ENCODE peak calls at places on chromosome X, in seven cellular contexts. B, W, A, V, L, M and N are unnamed samples.

GRCh38 chrX:132948648-132949260 is 9.7 kb downstream of the HS6ST2 start:
- DNase-seq in B (peak; percentile 12), W (no peak), A (no peak), V (no peak), L (no peak), M (no peak), N (no peak)

GRCh38 chrX:10945463-10945862 is 165.7 kb upstream of the HCCS start:
- DNase-seq in B (no peak), W (no peak), A (no peak), V (no peak), L (no peak), M (no peak), N (no peak)

GRCh38 chrX:45566456-45566855 is 365.8 kb upstream of the DIPK2B start:
- DNase-seq in B (no peak), W (no peak), A (no peak), V (no peak), L (no peak), M (no peak), N (no peak)

GRCh38 chrX:100880368-100880767 is 6.2 kb upstream of the NOX1 start:
- DNase-seq in B (no peak), W (no peak), A (no peak), V (no peak), L (no peak), M (no peak), N (no peak)

GRCh38 chrX:42886519-42886918 is 108.6 kb upstream of the PPP1R2C start:
- DNase-seq in B (no peak), W (no peak), A (no peak), V (no peak), L (no peak), M (no peak), N (no peak)

GRCh38 chrX:55867254-55867653 is 149.7 kb downstream of the RRAGB start:
- DNase-seq in B (no peak), W (no peak), A (no peak), V (no peak), L (no peak), M (no peak), N (no peak)

GRCh38 chrX:103052625-103053024 is 11.3 kb downstream of the BEX1 start:
- DNase-seq in B (no peak), W (no peak), A (no peak), V (no peak), L (no peak), M (no peak), N (no peak)

GRCh38 chrX:18353931-18354368 is 538 bp downstream of the SCML2 start:
- DNase-seq in B (no peak), W (no peak), A (no peak), V (no peak), L (peak; percentile 8), M (no peak), N (no peak)

GRCh38 chrX:66616944-66617343 is 21.9 kb downstream of the EDA2R start:
- DNase-seq in B (no peak), W (no peak), A (no peak), V (no peak), L (no peak), M (no peak), N (no peak)

GRCh38 chrX:102976793-102977495 is 39.9 kb downstream of the RAB40AL start:
- DNase-seq in B (no peak), W (no peak), A (no peak), V (no peak), L (no peak), M (no peak), N (no peak)

GRCh38 chrX:55919367-55920221 is 202.0 kb downstream of the RRAGB start:
- DNase-seq in B (no peak), W (no peak), A (no peak), V (peak; percentile 78), L (peak; percentile 54), M (no peak), N (no peak)

GRCh38 chrX:65668362-65669310 is 1.2 kb downstream of the MSN start:
- DNase-seq in B (no peak), W (peak; percentile 30), A (peak; percentile 82), V (peak; percentile 82), L (peak; percentile 61), M (peak; percentile 31), N (peak; percentile 53)

GRCh38 chrX:17167915-17168314 is 207.1 kb upstream of the NHS start:
- DNase-seq in B (no peak), W (no peak), A (no peak), V (no peak), L (no peak), M (no peak), N (no peak)

GRCh38 chrX:69015564-69016218 is 149.6 kb downstream of the PJA1 start:
- DNase-seq in B (no peak), W (no peak), A (no peak), V (no peak), L (no peak), M (no peak), N (no peak)

GRCh38 chrX:120794525-120794975 is 81.1 kb downstream of the CT47B1 start:
- DNase-seq in B (no peak), W (no peak), A (no peak), V (no peak), L (no peak), M (no peak), N (no peak)

GRCh38 chrX:54597728-54598127 is 67.7 kb downstream of the GNL3L start:
- DNase-seq in B (no peak), W (no peak), A (no peak), V (no peak), L (no peak), M (no peak), N (no peak)

GRCh38 chrX:46588263-46588662 is 14.7 kb downstream of the CHST7 start:
- DNase-seq in B (no peak), W (no peak), A (peak; percentile 62), V (peak; percentile 58), L (peak; percentile 20), M (peak; percentile 25), N (no peak)

GRCh38 chrX:140274761-140275525 is 229.9 kb downstream of the SOX3 start:
- DNase-seq in B (no peak), W (no peak), A (no peak), V (no peak), L (no peak), M (no peak), N (no peak)

GRCh38 chrX:154349979-154350378 is 24.5 kb downstream of the FLNA start:
- DNase-seq in B (no peak), W (no peak), A (no peak), V (no peak), L (no peak), M (no peak), N (no peak)

GRCh38 chrX:154348114-154348531 is 26.3 kb downstream of the FLNA start:
- DNase-seq in B (no peak), W (no peak), A (peak; percentile 8), V (no peak), L (no peak), M (no peak), N (no peak)

GRCh38 chrX:154348646-154349358 is 25.6 kb downstream of the FLNA start:
- DNase-seq in B (no peak), W (no peak), A (peak; percentile 6), V (no peak), L (no peak), M (no peak), N (no peak)

GRCh38 chrX:154350429-154351182 is 23.8 kb downstream of the FLNA start:
- DNase-seq in B (no peak), W (no peak), A (no peak), V (no peak), L (peak; percentile 17), M (no peak), N (no peak)

GRCh38 chrX:154349359-154349935 is 25.0 kb downstream of the FLNA start:
- DNase-seq in B (no peak), W (no peak), A (no peak), V (no peak), L (peak; percentile 11), M (no peak), N (no peak)
- TF ChIP-seq POLR2A in B (no peak), W (no peak), A (no peak), V (no peak), L (no peak), M (no peak), N (no peak)

GRCh38 chrX:105190252-105190853 is 30.1 kb downstream of the TEX13A start:
- DNase-seq in B (peak; percentile 14), W (no peak), A (no peak), V (peak; percentile 56), L (peak; percentile 10), M (no peak), N (peak; percentile 11)

GRCh38 chrX:105189093-105189492 is 31.4 kb downstream of the TEX13A start:
- DNase-seq in B (no peak), W (no peak), A (no peak), V (no peak), L (no peak), M (no peak), N (no peak)

GRCh38 chrX:105191878-105192277 is 28.6 kb downstream of the TEX13A start:
- DNase-seq in B (no peak), W (no peak), A (no peak), V (no peak), L (no peak), M (no peak), N (no peak)
- TF ChIP-seq CTCF in B (no peak), W (peak; percentile 14), A (peak; percentile 38), V (no peak), L (no peak), M (no peak), N (no peak)

DNA sequence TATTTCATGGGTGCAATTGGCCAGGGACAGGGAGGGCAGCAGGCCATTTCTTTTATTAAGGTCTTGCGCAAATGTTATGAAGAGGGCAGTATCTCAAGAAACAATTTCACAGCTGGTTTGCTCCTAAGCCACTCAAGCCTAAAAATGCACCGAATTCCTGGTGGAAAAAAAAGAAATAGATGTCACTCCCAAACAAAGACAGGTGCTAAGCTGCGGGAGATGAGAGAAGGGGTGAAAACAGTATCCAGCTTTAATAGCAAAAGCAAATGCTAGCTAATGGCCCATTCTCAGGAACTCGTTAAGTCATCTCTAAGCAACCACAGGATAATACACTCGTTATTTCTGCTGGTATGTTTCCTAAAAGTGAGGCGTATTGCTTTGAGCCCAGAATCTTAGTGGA is 116.4 kb downstream of the ARX start:
- DNase-seq in B (no peak), W (no peak), A (no peak), V (no peak), L (no peak), M (no peak), N (no peak)
- H3K4me3 ChIP-seq in B (no peak overlapping the region), W (no peak overlapping the region), A (no peak overlapping the region), V (no peak overlapping the region), L (no peak overlapping the region), M (no peak overlapping the region), N (no peak overlapping the region)

DNA sequence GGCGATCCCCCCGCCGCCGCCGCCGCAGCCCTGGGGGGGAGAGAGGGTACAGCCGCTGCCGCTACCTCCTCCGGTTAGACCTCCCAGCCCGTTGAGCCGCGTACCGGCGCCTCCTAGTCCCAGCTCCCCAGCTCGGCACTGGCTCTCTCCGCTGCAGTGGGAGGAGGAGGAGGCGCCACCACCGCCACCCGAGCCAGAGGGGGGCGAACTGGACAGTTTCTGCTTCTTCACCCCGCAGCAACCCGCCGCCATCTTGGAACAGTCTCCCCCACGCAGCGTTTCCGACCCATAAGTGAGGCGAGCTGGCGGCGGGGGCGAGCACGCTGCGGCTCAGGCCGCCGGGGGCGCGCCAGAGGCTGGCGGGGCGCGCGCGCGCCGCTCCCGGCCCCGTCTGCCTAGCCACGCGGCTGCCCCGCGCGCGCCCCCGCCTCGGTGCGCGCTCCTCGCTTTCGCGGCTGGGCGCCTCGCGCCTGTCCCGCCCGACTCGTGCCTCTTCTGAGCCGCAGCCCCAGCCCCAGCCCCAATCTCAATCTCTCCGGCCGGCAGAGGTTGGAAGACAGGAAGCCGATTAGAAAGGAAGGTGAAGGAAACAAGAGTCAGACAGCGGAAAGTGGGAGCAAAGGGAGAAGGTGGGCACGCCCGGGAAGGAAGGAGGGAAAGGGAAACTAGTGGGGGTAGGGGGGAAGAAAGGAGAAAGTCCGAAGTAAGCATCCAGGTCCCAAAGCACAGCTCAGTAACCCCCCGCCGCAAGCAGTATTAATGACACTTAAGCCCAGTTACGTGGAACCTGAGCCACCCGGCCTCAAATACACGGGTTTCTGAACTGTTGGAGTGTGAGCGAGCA is at the start of gene AMMECR1:
- DNase-seq in B (peak; percentile 76), W (peak; percentile 80), A (peak; percentile 72), V (peak; percentile 89), L (peak; percentile 79), M (peak; percentile 44), N (peak; percentile 60)
- TF ChIP-seq POLR2A in B (peak; percentile 46), W (no peak), A (no peak), V (peak; percentile 44), L (peak; percentile 58), M (peak; percentile 71), N (no peak)